ENCODE peak calls at places on chromosomes 6 and 20, in five cellular contexts. Q, X, T, C and V are unnamed samples. For H3K4me1, the result is how much of the 10 kb centered on the place peaks cover.

GRCh38 chr6:67717281-67717680 is 917.8 kb upstream of the ADGRB3 start:
- DNase-seq in Q (no peak), X (no peak), T (no peak), C (no peak), V (no peak)

GRCh38 chr6:22112490-22112889 is 184.3 kb downstream of the PRL start:
- DNase-seq in Q (no peak), X (no peak), T (no peak), C (no peak), V (peak)

GRCh38 chr6:8589941-8590676 is 154.8 kb upstream of the SLC35B3 start:
- DNase-seq in Q (no peak), X (no peak), T (no peak), C (no peak), V (peak)

GRCh38 chr6:170137911-170138910 is 152.7 kb downstream of the DLL1 start:
- DNase-seq in Q (no peak), X (peak), T (no peak), C (no peak), V (no peak)

GRCh38 chr6:12296255-12296573 is 6.1 kb downstream of the EDN1 start:
- DNase-seq in Q (no peak), X (no peak), T (peak), C (no peak), V (peak)

GRCh38 chr6:8543714-8544113 is 108.4 kb upstream of the SLC35B3 start:
- DNase-seq in Q (no peak), X (no peak), T (no peak), C (no peak), V (no peak)

GRCh38 chr6:163416640-163417253 is 2.2 kb downstream of the QKI start:
- DNase-seq in Q (peak), X (no peak), T (no peak), C (no peak), V (peak)

GRCh38 chr20:57158474-57158873 is 108.0 kb downstream of the BMP7 start:
- DNase-seq in Q (no peak), X (no peak), T (no peak), C (no peak), V (no peak)

GRCh38 chr6:50236164-50236563 is 186.4 kb upstream of the DEFB112 start:
- DNase-seq in Q (no peak), X (no peak), T (no peak), C (no peak), V (peak)

GRCh38 chr6:12899080-12899815 is 182.7 kb downstream of the PHACTR1 start:
- DNase-seq in Q (no peak), X (no peak), T (no peak), C (no peak), V (no peak)

DNA sequence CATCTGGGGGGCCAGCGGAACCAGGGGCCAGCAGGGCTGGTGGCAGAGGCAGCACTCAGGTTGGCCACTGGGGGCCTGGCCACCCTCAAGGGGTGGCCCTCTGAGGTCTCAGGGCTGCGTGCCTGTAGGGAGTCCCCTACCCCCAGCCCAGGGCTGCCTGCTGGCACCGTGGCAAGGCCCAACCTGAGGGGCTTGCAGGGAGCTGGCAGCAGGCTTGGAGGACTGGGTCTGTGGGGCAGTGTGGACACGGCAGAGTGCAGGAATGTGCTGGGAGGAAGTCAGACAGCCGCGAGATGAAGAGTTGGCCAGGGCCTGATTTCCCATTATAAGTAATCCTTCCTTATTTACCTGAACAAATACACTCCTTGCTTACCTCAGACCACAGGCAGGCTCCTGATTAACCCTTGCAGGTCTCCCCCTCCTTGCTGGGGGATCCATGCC is at the start of gene SPDEF:
- DNase-seq in Q (peak), X (peak), T (no peak), C (no peak), V (no peak)
- TF ChIP-seq CTCF in Q (no peak), X (no peak), T (no peak), C (no peak), V (no peak)

DNA sequence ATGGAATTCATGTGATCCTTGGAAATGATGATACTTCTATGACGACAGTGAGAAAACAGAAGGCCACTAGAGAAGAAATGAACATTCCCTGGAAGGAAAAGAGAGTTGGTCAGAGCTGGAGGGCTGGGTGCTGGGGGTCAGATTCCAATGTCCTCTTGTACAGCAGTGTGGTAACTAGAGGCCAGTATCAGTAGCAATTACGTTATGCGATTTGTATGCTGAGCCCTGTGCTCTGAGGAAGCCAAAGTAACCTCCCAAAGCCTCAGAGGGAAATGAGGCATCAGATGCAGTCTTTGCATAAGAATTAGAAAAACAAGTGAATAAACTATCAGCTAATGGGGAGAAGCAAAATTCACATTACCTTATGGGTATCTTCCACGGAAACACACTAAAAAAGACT is 65.5 kb upstream of the SLC4A11 start:
- DNase-seq in Q (no peak), X (no peak), T (no peak), C (no peak), V (no peak)
- H3K4me1 ChIP-seq in Q (under half), X (under half), T (under half), C (under half), V (under half)

DNA sequence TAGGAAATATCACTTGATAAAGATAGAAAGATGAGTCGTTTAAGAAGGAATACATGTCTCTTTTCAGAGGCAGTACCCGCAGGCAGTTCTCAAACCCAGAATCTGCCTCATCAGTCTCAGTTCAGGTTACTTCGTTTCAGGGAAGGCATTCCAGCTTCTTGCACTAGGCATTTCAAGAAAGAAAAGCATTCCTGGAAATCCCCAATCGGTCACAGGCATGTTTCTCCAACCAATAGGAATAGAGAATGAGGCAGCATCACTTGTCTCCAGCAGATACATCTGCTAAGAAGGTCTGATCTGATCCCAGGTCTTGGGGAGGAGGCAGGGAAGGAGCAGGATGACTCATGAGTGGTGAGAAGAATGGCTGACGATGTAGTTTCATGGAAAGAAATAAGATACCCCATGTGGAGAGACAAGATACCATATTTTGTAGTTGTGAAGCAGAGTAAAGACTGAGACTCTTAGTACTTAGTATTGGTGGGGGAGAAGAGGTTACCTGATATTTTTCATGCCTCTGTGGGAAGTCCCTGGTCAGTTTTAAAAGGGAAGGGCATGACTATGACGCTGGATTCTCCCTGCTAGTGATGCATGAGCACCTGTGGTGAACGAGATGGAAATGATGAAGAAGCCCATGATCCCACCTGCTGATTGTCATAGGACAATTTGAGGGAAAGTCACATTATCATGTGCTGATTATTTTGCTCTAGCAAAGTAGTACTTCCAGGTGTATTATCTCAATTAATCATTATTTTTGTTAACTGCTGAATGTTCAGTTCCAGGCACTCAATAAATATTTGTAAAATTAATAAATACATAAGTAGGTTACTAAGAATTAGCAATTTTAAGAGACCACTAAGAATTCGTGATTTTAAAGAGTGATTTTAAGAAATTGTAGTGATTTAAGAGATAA is 20.3 kb upstream of the HLA-DRB1 start:
- DNase-seq in Q (peak), X (no peak), T (no peak), C (peak), V (peak)
- H3K27ac ChIP-seq in Q (no peak), X (peak), T (peak), C (peak), V (peak)

GRCh38 chr20:11851646-11852045 is 66.0 kb upstream of the BTBD3 start:
- DNase-seq in Q (no peak), X (no peak), T (no peak), C (no peak), V (no peak)
- TF ChIP-seq CTCF in Q (no peak), X (no peak), T (no peak), C (no peak), V (no peak)

GRCh38 chr6:144659735-144660246 is 374.7 kb downstream of the UTRN start:
- DNase-seq in Q (no peak), X (no peak), T (no peak), C (no peak), V (no peak)
- H3K4me1 ChIP-seq in Q (under half), X (under half), T (under half), C (under half), V (under half)

DNA sequence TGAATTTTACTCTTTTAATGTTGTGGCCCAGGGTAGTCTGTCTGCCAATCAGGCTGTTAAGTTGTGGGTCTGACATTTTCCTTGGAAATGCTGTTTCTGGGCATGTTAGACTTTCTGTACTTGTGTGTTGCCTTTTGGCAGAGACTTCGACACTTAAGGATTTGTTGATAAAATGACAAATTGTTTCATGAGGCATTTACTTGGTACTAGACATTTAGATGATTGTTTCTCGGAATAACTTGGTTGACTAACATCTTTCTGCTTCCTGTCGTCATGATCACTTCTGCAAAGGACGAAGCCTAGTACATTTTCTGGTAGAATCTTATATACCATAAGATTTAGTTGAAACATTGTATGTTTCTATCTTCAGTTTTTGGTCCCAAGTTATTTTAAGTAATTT is 34.1 kb downstream of the UTRN start:
- DNase-seq in Q (no peak), X (no peak), T (no peak), C (no peak), V (no peak)
- H3K27ac ChIP-seq in Q (no peak), X (no peak), T (peak), C (no peak), V (no peak)

GRCh38 chr6:99818161-99818560 is 175.9 kb downstream of the MCHR2 start:
- DNase-seq in Q (no peak), X (no peak), T (no peak), C (no peak), V (no peak)

GRCh38 chr6:99819853-99820252 is 174.2 kb downstream of the MCHR2 start:
- DNase-seq in Q (no peak), X (no peak), T (no peak), C (no peak), V (no peak)

GRCh38 chr6:99821164-99821563 is 172.9 kb downstream of the MCHR2 start:
- DNase-seq in Q (no peak), X (no peak), T (no peak), C (no peak), V (peak)

GRCh38 chr6:99822741-99823512 is 171.1 kb downstream of the MCHR2 start:
- DNase-seq in Q (peak), X (no peak), T (no peak), C (no peak), V (peak)
- TF ChIP-seq CTCF in Q (peak), X (no peak), T (no peak), C (peak), V (peak)

DNA sequence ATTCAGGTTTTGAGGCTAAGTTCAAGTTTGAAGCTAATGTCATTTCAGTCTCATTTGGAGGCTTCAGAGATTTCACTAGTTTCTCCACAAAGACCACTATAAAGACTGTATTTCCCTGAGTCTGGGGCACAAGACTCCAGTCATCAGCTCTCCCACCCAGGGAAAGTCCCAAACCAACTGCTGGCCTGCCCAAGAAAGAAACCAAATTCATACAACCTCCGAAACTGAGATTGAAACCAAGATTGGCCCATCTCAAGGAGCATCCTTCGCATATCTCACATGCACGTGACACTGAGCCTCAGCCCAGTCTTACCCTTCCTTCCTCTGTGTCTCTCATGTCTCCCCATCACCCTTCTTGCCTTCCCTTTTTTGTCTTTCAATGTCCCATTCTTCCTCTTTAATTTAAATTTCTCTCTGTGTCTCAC is 3.5 kb upstream of the LTA start:
- DNase-seq in Q (no peak), X (no peak), T (no peak), C (peak), V (no peak)
- H3K4me1 ChIP-seq in Q (under half), X (under half), T (under half), C (half or more), V (under half)

GRCh38 chr6:26217714-26218075 is 130.5 kb downstream of the HFE start:
- DNase-seq in Q (peak), X (no peak), T (no peak), C (no peak), V (peak)
- H3K27ac ChIP-seq in Q (peak), X (peak), T (peak), C (peak), V (peak)

GRCh38 chr6:131929227-131929626 is 21.9 kb downstream of the CCN2 start:
- DNase-seq in Q (no peak), X (no peak), T (no peak), C (no peak), V (no peak)
- TF ChIP-seq CTCF in Q (no peak), X (no peak), T (no peak), C (no peak), V (no peak)